ENCODE peak calls at places on chromosomes 4 and X, in six cellular contexts. P is vagina, Y is upper lobe of left lung, D is HCT116, C is HepG2, I is endothelial cell of umbilical vein. R is an unnamed sample.

GRCh38 chr4:988726-989721 is 2.2 kb downstream of the IDUA start:
- DNase-seq in P (no peak), Y (peak; percentile 81), D (no peak), C (no peak), I (no peak), R (no peak)

GRCh38 chr4:170109586-170110289 is 20.0 kb upstream of the AADAT start:
- DNase-seq in P (no peak), Y (no peak), D (no peak), C (no peak), I (no peak), R (no peak)

GRCh38 chr4:6350646-6351045 is 81.0 kb downstream of the WFS1 start:
- DNase-seq in P (no peak), Y (no peak), D (no peak), C (no peak), I (no peak), R (no peak)

GRCh38 chr4:106256190-106256589 is 59.8 kb downstream of the TBCK start:
- DNase-seq in P (no peak), Y (peak; percentile 55), D (no peak), C (no peak), I (no peak), R (no peak)

GRCh38 chr4:155796031-155796430 is 37.2 kb downstream of the GUCY1B1 start:
- DNase-seq in P (no peak), Y (no peak), D (peak; percentile 28), C (peak; percentile 15), I (no peak), R (no peak)

GRCh38 chrX:134423606-134424005 is 36.4 kb upstream of the HPRT1 start:
- DNase-seq in P (no peak), Y (no peak), D (no peak), C (peak; percentile 3), I (peak; percentile 35), R (no peak)

GRCh38 chr4:111556861-111557260 is 588.4 kb upstream of the FAM241A start:
- DNase-seq in P (no peak), Y (no peak), D (no peak), C (no peak), I (no peak), R (no peak)

GRCh38 chr4:93759506-93759905 is 69.0 kb upstream of the ATOH1 start:
- DNase-seq in P (no peak), Y (no peak), D (no peak), C (no peak), I (no peak), R (no peak)

GRCh38 chrX:15142084-15142715 is 127.7 kb downstream of the ASB9 start:
- DNase-seq in P (no peak), Y (no peak), D (no peak), C (peak; percentile 1), I (no peak), R (no peak)

GRCh38 chr4:113445286-113445685 is 316.3 kb downstream of the CAMK2D start:
- DNase-seq in P (peak; percentile 92), Y (no peak), D (no peak), C (no peak), I (peak; percentile 83), R (no peak)

GRCh38 chr4:16100833-16101232 is 17.0 kb upstream of the PROM1 start:
- DNase-seq in P (no peak), Y (no peak), D (no peak), C (no peak), I (no peak), R (no peak)

GRCh38 chr4:145618210-145618911 is 824 bp upstream of the MMAA start:
- DNase-seq in P (no peak), Y (no peak), D (no peak), C (no peak), I (no peak), R (peak; percentile 79)

GRCh38 chr4:1047106-1047975 is 35.9 kb downstream of the FGFRL1 start:
- DNase-seq in P (no peak), Y (peak; percentile 85), D (no peak), C (no peak), I (peak; percentile 71), R (peak; percentile 72)

GRCh38 chr4:92122911-92123310 is 180.9 kb upstream of the GRID2 start:
- DNase-seq in P (no peak), Y (no peak), D (no peak), C (no peak), I (no peak), R (no peak)

GRCh38 chr4:65669008-65669971 is 999 bp downstream of the EPHA5 start:
- DNase-seq in P (no peak), Y (peak; percentile 71), D (no peak), C (no peak), I (no peak), R (peak; percentile 58)

GRCh38 chr4:147955827-147956565 is 224.1 kb downstream of the ARHGAP10 start:
- DNase-seq in P (no peak), Y (no peak), D (no peak), C (no peak), I (no peak), R (no peak)

GRCh38 chr4:186204103-186204559 is 12.8 kb downstream of the CYP4V2 start:
- DNase-seq in P (no peak), Y (no peak), D (peak; percentile 81), C (no peak), I (peak; percentile 4), R (no peak)

GRCh38 chrX:23548164-23548563 is 119.1 kb upstream of the PRDX4 start:
- DNase-seq in P (no peak), Y (no peak), D (no peak), C (no peak), I (no peak), R (no peak)

GRCh38 chr4:3041192-3042142 is 32.9 kb downstream of the HTT-AS start:
- DNase-seq in P (no peak), Y (peak; percentile 92), D (no peak), C (peak; percentile 55), I (peak; percentile 44), R (peak; percentile 90)

GRCh38 chrX:56793533-56794320 is 64.7 kb downstream of the NBDY start:
- DNase-seq in P (peak; percentile 69), Y (no peak), D (no peak), C (no peak), I (peak; percentile 36), R (peak; percentile 62)

GRCh38 chrX:31443654-31444053 is 371.8 kb upstream of the FTHL17 start:
- DNase-seq in P (no peak), Y (no peak), D (no peak), C (no peak), I (no peak), R (no peak)

GRCh38 chrX:77167993-77168392 is 279.2 kb upstream of the FGF16 start:
- DNase-seq in P (no peak), Y (no peak), D (no peak), C (peak; percentile 6), I (peak; percentile 27), R (no peak)

GRCh38 chr4:54066718-54067129 is 2.3 kb upstream of the CHIC2 start:
- DNase-seq in P (no peak), Y (no peak), D (no peak), C (no peak), I (peak; percentile 82), R (no peak)

DNA sequence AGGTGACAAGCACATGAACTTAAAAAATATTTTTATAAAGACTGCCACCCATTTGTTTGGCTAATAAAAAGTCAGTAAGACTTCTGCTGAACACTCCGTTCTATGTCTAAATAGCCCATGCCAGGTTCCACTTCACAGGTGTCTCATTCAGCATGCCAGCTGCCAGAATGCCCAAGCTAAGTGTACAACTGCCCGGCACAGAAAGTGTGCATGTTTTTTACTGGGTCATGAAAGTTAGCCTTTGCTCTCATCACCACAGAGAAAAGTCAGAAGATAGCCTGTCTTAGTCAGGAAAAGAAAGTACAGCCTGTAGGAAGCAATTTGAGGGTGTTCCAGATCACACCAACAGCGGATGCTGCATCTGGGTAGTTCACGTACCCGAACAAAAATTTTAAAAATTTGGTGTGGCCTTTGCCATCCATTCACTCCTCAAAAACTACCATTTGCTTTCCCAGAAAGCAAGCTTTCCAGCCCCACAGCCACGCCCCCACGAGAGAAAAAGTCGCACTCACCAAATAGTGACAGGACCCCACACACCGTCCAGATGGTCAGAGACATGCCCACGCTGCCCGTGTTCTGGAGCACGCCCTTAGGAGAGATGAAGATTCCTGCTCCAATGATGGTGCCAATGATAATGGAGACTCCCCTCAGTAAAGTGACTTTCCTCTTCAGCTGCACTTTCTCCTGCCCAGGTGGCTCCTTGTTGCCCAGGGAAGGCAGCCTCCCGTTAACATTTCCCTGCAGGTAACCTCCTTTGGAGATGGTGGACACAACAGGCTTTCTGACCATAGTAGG is 671 bp downstream of the SLC7A11 start:
- DNase-seq in P (no peak), Y (no peak), D (no peak), C (no peak), I (peak; percentile 54), R (peak; percentile 77)
- TF ChIP-seq POLR2AphosphoS5 in P (no peak), Y (no peak), D (no peak), C (peak; percentile 19), I (no peak), R (no peak)

DNA sequence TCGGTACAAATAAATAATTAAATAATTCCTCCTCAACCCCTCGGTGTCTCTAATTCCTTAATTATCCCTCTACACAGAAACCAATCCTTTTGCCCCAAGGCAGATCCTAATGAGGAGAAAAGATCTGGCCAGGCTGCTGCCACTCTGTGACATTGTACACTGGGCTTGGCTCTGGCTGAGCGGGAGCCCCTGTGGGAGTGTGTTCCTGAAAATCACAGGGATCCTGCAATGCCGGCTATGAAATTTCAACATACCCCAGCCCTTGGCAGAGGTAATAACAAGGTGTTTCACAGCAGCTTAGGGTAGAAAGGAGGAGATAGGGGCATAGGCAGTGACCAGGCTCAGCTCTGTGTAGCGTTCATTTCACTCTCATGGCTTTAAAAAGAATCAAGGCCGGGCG is 96.0 kb downstream of the DHRSX start:
- DNase-seq in P (no peak), Y (no peak), D (no peak), C (no peak), I (no peak), R (no peak)
- TF ChIP-seq POLR2A in P (no peak), Y (no peak), D (no peak), C (no peak), I (no peak), R (no peak)

DNA sequence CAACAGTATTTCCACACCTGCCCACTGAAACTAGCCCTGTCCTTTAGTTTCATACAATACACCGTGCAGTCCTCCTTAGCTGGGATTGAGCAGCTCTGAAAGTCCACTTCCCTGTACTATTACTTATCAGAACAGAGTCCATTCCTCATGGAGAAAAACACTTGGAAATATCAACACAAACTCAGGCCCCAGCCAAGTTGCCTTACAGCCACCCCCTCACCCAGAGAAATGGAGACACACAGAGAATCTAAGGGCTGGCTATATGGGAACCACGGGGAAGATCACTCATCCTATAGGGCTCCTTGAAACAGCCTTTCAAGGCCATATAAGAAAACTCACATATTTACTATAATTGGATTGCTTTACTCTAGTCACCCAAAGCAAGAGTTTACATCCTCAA is 1.9 kb downstream of the SCARB2 start:
- DNase-seq in P (no peak), Y (no peak), D (no peak), C (no peak), I (no peak), R (no peak)
- H3K27ac ChIP-seq in P (peak overlapping the region; percentile 95), Y (peak overlapping the region; percentile 92), D (no peak overlapping the region), C (no peak overlapping the region), I (no peak overlapping the region), R (peak overlapping the region; percentile 96)

DNA sequence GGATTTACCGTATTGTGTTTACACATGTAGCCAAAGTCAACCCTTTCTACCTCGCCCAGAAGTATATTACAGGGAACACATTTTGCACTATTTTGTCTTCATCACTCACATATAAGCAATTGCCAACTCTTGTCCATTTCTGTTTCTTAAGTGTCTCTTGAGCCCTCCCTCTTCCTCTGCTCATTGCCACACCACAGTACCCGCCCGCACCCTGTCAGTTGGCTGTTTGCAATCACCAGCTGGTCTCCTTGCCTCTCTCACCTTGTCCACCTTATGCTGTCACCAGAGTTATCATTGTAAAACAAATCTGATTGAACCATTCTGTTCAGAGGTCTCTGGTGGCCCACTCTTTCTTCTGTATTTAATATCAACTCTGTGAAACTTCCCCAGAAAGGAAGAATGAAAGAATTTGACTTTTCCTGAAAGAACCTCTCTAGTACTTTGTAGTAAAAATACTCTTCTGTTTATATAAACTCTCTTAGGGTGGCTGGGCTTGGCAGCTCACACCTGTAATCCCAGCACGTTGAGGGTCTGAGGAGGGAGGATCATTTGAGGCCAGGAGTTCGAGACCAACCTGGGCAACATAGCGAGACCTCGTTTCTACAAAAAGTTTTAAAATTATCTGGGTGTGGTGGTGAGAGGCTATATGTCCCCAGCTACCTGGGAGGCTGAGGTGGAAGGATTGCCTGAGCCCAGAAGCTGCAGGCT is 50.2 kb downstream of the ING2 start:
- DNase-seq in P (no peak), Y (no peak), D (no peak), C (no peak), I (no peak), R (no peak)
- TF ChIP-seq POLR2AphosphoS5 in P (no peak), Y (no peak), D (no peak), C (no peak), I (no peak), R (no peak)